ENCODE peak calls at places on chromosomes 1 and 21, in six cellular contexts. Z is fibroblast of lung; A is GM06990; Q is CD4-positive, alpha-beta T cell; P is GM13976; U is RKO. R is an unnamed sample.
A peak's percentile ranks its signal among the peaks of the same experiment; 100 is the strongest.

GRCh38 chr1:237542525-237543418 is 347.9 kb downstream of the ZP4 start:
- DNase-seq in Z (no peak), A (no peak), Q (no peak), P (no peak), U (peak; percentile 4), R (no peak)

GRCh38 chr1:91124989-91125417 is 103.2 kb upstream of the ZNF644 start:
- DNase-seq in Z (no peak), A (peak; percentile 15), Q (no peak), P (no peak), U (no peak), R (no peak)

GRCh38 chr1:61842863-61843514 is 100.7 kb downstream of the PATJ start:
- DNase-seq in Z (no peak), A (no peak), Q (no peak), P (no peak), U (no peak), R (no peak)

GRCh38 chr1:66570196-66570595 is 36.2 kb downstream of the SGIP1 start:
- DNase-seq in Z (no peak), A (no peak), Q (no peak), P (no peak), U (no peak), R (no peak)

GRCh38 chr1:25468037-25468436 is 37.3 kb downstream of the MACO1 start:
- DNase-seq in Z (peak; percentile 49), A (no peak), Q (no peak), P (no peak), U (no peak), R (no peak)

GRCh38 chr1:230140221-230141001 is 73.4 kb downstream of the GALNT2 start:
- DNase-seq in Z (peak; percentile 72), A (no peak), Q (no peak), P (no peak), U (no peak), R (no peak)

GRCh38 chr1:41175546-41175945 is 66.6 kb downstream of the SCMH1 start:
- DNase-seq in Z (no peak), A (no peak), Q (no peak), P (no peak), U (no peak), R (no peak)

GRCh38 chr1:247402099-247402706 is 13.8 kb upstream of the NLRP3 start:
- DNase-seq in Z (no peak), A (no peak), Q (no peak), P (no peak), U (no peak), R (no peak)

GRCh38 chr1:89538361-89538760 is 13.7 kb downstream of the LRRC8B start:
- DNase-seq in Z (no peak), A (no peak), Q (no peak), P (no peak), U (peak; percentile 36), R (no peak)

GRCh38 chr1:182304218-182305016 is 87.2 kb downstream of the GLUL start:
- DNase-seq in Z (no peak), A (no peak), Q (no peak), P (no peak), U (no peak), R (no peak)

GRCh38 chr21:20875741-20876140 is 122.5 kb upstream of the NCAM2 start:
- DNase-seq in Z (no peak), A (no peak), Q (no peak), P (no peak), U (no peak), R (no peak)